ENCODE peak calls at places on chromosomes 4 and X, in nine cellular contexts. Z, O, I, J, Q, H, A, B and F are unnamed samples.

GRCh38 chr4:185396724-185397402 is at the start of gene ANKRD37:
- DNase-seq in O (no peak), J (peak), I (no peak), B (peak), A (no peak), Q (no peak), Z (no peak), H (no peak), F (no peak)

GRCh38 chr4:158197194-158197593 is 13.1 kb upstream of the TMEM144 start:
- DNase-seq in Q (no peak), H (no peak), Z (no peak), A (no peak), B (no peak), J (no peak), I (no peak), O (no peak), F (no peak)

GRCh38 chr4:41819621-41820020 is 71.1 kb upstream of the PHOX2B start:
- DNase-seq in I (no peak), Q (no peak), B (no peak), A (no peak), H (no peak), O (no peak), Z (no peak), J (no peak), F (no peak)

GRCh38 chrX:23008431-23009099 is 8.8 kb downstream of the DDX53 start:
- DNase-seq in H (no peak), O (no peak), Z (peak), B (no peak), J (peak), I (no peak), A (no peak), Q (peak), F (no peak)

GRCh38 chr4:100811046-100811445 is 293.2 kb upstream of the EMCN start:
- DNase-seq in A (no peak), O (no peak), B (no peak), H (no peak), Z (no peak), I (no peak), Q (no peak), J (no peak), F (no peak)

GRCh38 chrX:9804444-9804843 is 18.2 kb downstream of the SHROOM2 start:
- DNase-seq in Q (no peak), H (no peak), Z (no peak), B (no peak), A (no peak), I (no peak), J (no peak), O (no peak), F (no peak)

GRCh38 chrX:109934434-109934833 is 68.5 kb upstream of the TMEM164 start:
- DNase-seq in A (no peak), J (peak), Q (no peak), Z (no peak), O (no peak), H (no peak), I (no peak), B (no peak), F (no peak)

GRCh38 chr4:1815096-1815996 is 22.3 kb downstream of the FGFR3 start:
- DNase-seq in O (no peak), J (no peak), I (no peak), Z (no peak), B (no peak), A (no peak), H (no peak), Q (no peak), F (no peak)

GRCh38 chrX:39910651-39911050 is 187.1 kb downstream of the BCOR start:
- DNase-seq in B (no peak), Z (no peak), J (no peak), I (no peak), O (no peak), Q (no peak), H (no peak), A (no peak), F (no peak)

GRCh38 chrX:80879143-80879542 is 69.5 kb upstream of the BRWD3 start:
- DNase-seq in I (peak), J (no peak), B (no peak), Z (no peak), H (no peak), Q (peak), A (peak), O (no peak), F (no peak)

GRCh38 chrX:45788315-45788714 is 587.6 kb upstream of the DIPK2B start:
- DNase-seq in B (no peak), I (no peak), O (no peak), H (no peak), J (no peak), Q (no peak), Z (no peak), A (no peak), F (no peak)

GRCh38 chrX:45783002-45783401 is 582.3 kb upstream of the DIPK2B start:
- DNase-seq in I (no peak), H (no peak), B (no peak), Z (no peak), Q (peak), O (no peak), A (no peak), J (no peak), F (no peak)

GRCh38 chrX:45794323-45794994 is 593.8 kb upstream of the DIPK2B start:
- DNase-seq in H (no peak), Z (no peak), A (no peak), Q (no peak), B (no peak), I (no peak), O (no peak), J (no peak), F (no peak)

GRCh38 chrX:45784590-45784989 is 583.9 kb upstream of the DIPK2B start:
- DNase-seq in I (no peak), Q (no peak), B (no peak), J (no peak), A (no peak), H (no peak), Z (no peak), O (no peak), F (no peak)

DNA sequence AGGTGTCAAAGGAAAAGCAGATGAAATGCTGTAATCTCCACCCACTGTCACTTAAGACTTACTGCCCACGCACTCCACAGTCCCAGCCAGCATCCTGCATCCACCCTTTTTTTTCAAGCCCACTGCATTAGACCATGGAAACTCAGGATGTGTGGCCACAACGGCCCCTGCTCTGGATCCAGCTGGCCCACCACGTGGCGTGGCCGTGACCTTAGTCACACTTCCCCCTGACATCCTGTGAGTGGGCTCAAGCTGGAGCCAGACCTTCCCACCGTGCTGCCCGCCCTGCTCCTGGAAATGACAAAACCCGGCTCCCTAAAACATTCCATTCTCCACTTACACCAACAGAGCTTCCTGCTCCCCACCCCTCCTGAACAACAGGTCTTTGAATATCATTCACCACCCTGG is 588.3 kb upstream of the DIPK2B start:
- DNase-seq in Z (no peak), A (no peak), Q (peak), I (no peak), J (peak), O (no peak), H (no peak), B (no peak), F (no peak)
- TF ChIP-seq POLR2A in Z (no peak), A (no peak), Q (no peak), I (no peak), J (no peak), O (no peak), H (no peak), B (no peak), F (no peak)

DNA sequence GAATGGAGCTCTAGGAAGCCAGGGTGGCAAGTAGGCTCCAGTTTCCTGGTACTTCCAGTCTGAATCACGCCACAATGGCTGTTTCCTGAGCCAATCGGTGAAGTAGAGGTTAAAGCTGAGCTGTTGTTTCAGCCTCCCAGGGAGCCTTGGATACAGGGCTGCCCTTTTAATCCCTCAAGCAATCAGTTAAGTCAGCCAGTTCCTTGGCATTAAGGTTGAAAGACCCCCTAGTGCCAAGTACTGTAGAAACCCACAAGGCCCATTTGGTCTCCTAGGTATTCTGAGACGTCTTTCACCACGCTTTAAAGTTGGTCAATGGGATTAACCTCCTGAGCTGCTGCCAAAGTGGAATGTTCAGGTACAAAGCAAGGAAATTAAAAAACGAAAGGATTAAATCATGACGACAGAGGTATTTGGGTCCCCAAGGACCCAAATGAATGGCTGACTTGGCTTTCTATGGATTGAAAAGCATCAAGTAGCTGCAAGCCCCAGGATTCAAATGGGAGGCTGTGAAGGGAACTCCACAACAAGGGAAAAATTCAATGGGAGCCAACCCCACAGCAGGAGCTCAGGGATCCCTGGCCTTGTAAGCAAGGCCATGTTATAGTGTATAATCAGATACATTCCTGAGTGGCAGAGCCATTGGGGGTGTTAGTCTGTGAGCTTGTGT is 85.9 kb downstream of the ATG4A start:
- DNase-seq in H (no peak), O (no peak), A (no peak), J (no peak), Q (no peak), I (no peak), B (no peak), Z (no peak), F (no peak)
- TF ChIP-seq POLR2A in H (no peak), O (no peak), A (no peak), J (no peak), Q (no peak), I (no peak), B (no peak), Z (no peak), F (no peak)

GRCh38 chr4:67700874-67701850 is at the start of gene UBA6:
- DNase-seq in Z (peak), H (peak), Q (peak), A (peak), B (peak), I (peak), O (peak), J (peak), F (peak)
- TF ChIP-seq POLR2A in Z (peak), H (peak), Q (peak), A (peak), B (peak), I (no peak), O (peak), J (peak), F (peak)

DNA sequence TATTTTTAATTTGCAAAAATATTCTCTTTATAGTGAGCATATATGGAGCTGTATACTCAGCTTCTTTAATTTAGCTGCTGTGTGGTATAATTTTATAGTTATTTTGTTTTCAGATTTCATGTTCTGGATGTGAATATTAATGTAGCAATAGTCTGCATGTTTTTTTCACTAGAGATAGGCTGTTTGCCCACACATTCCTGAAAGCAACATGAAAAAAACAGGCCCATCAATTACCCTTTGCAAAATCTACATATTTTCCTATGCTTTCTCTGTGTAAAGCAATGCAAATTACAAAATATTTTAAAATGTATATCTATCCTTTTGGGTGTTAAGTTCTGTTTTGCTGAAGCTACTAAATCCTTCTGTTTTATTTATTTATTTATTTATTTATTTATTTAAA is 277.3 kb downstream of the ANKRD50 start:
- DNase-seq in H (no peak), J (no peak), I (no peak), O (no peak), A (no peak), B (no peak), Q (no peak), Z (no peak), F (no peak)
- TF ChIP-seq POLR2A in H (no peak), J (no peak), I (no peak), O (no peak), A (no peak), B (no peak), Q (no peak), Z (no peak), F (no peak)

DNA sequence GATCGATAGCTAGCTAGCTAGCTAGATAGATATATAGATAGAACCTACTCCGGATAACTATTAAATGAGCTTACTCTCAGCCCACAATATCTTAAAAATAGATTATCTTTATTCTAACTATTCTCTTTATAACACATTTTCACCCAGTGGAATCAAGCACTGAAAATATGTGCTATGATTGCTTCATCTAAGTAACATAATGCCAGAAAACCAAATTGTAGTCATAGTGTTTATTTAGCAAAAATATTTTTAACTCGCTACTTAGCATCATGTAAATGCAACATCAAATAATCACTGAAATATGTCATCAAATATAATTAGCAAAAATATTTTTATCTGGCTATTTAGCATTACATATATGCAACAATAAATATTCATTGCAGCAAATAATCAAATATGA is 1.5 kb downstream of the TMEM156 start:
- DNase-seq in Z (no peak), I (no peak), B (no peak), H (no peak), J (peak), Q (no peak), O (no peak), A (no peak), F (no peak)
- TF ChIP-seq POLR2A in Z (no peak), I (no peak), B (no peak), H (no peak), J (no peak), Q (no peak), O (no peak), A (no peak), F (no peak)